ENCODE peak calls at places on chromosome 1, in four cellular contexts. N is GM12878, G is PC-9, J is fibroblast of lung. A is an unnamed sample.
A peak's percentile ranks its signal among the peaks of the same experiment; 100 is the strongest.

GRCh38 chr1:2815551-2815950 is 14.1 kb upstream of the TTC34 start:
- DNase-seq in N (no peak), G (no peak), J (no peak), A (no peak)

GRCh38 chr1:225813250-225813964 is 3.5 kb downstream of the EPHX1 start:
- DNase-seq in N (no peak), G (peak; percentile 94), J (peak; percentile 81), A (peak; percentile 20)

GRCh38 chr1:225596152-225596551 is 56.8 kb downstream of the ENAH start:
- DNase-seq in N (no peak), G (no peak), J (no peak), A (peak; percentile 32)

GRCh38 chr1:241083285-241083684 is 273.7 kb downstream of the RGS7 start:
- DNase-seq in N (no peak), G (no peak), J (no peak), A (no peak)

GRCh38 chr1:60963167-60963909 is 119.0 kb upstream of the NFIA start:
- DNase-seq in N (no peak), G (no peak), J (no peak), A (no peak)

GRCh38 chr1:36083219-36083618 is 675 bp upstream of the TEKT2 start:
- DNase-seq in N (no peak), G (no peak), J (no peak), A (no peak)

GRCh38 chr1:92211166-92211565 is 6.5 kb upstream of the C1orf146 start:
- DNase-seq in N (no peak), G (no peak), J (peak; percentile 70), A (no peak)

GRCh38 chr1:7346070-7346596 is 425.0 kb upstream of the VAMP3 start:
- DNase-seq in N (no peak), G (no peak), J (no peak), A (no peak)

GRCh38 chr1:54791880-54792522 is 9.1 kb downstream of the TTC22 start:
- DNase-seq in N (no peak), G (no peak), J (peak; percentile 49), A (peak; percentile 83)

DNA sequence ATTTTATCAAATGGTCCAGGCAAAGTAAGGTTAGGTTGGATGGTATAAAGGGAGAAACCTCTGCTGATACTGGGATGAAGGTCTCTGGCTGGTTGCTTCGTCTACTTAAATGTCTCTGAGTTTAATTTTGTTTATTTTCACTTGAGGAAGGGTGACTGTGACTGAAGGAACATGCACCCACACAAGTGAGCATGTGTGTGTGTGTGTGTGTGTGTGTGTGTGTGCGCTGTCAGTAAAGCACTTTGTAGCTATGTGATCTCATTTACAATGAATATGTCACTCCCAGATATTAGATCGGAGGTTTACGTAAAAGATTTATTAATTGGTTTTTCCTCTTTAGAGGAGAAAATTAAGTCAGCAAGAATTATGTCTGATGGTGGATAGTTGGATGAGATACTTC is 4.4 kb downstream of the FOXD2 start:
- DNase-seq in N (no peak), G (no peak), J (no peak), A (no peak)
- TF ChIP-seq EZH2 in N (no peak), G (no peak), J (no peak), A (no peak)

DNA sequence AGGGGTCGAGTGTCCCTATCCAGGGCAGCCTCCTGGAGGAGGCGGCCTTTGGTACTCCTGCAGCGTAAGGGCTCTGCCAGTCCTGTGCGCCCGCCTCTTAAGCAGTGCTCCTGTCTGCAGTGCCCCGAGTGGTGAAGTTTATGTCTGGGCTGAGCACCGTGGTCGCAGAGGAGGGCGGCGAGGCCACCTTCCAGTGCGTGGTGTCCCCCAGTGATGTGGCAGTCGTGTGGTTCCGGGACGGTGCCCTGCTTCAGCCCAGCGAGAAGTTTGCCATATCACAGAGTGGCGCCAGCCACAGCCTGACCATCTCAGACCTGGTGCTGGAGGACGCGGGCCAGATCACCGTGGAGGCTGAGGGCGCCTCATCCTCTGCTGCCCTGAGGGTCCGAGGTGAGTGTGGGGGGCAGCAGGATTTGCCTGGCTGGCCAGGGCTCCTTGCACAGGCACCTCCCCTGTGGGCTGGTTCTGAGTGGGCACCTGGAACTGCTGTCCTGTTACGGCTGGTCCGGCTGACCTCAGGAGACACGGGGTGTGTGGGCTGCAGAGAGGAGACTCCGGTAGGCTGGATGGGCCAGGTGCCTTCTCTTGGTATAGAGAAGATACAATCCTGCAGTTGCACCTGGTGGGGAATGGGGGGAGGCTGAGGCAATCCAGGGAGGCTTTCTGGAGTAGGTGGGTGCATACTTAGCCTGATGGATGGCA is 66.8 kb downstream of the OBSCN start:
- DNase-seq in N (no peak), G (no peak), J (no peak), A (no peak)
- H3K4me3 ChIP-seq in N (no peak overlapping the region), G (no peak overlapping the region), J (no peak overlapping the region), A (peak overlapping the region; percentile 73)

GRCh38 chr1:18794561-18794960 is 64.9 kb downstream of the TAS1R2 start:
- DNase-seq in N (no peak), G (no peak), J (no peak), A (peak; percentile 12)
- TF ChIP-seq CTCF in N (no peak), G (no peak), J (no peak), A (peak; percentile 35)

GRCh38 chr1:166972827-166973226 is 2.5 kb downstream of the ILDR2 start:
- DNase-seq in N (no peak), G (no peak), J (no peak), A (no peak)
- TF ChIP-seq EZH2 in N (no peak), G (no peak), J (no peak), A (no peak)

DNA sequence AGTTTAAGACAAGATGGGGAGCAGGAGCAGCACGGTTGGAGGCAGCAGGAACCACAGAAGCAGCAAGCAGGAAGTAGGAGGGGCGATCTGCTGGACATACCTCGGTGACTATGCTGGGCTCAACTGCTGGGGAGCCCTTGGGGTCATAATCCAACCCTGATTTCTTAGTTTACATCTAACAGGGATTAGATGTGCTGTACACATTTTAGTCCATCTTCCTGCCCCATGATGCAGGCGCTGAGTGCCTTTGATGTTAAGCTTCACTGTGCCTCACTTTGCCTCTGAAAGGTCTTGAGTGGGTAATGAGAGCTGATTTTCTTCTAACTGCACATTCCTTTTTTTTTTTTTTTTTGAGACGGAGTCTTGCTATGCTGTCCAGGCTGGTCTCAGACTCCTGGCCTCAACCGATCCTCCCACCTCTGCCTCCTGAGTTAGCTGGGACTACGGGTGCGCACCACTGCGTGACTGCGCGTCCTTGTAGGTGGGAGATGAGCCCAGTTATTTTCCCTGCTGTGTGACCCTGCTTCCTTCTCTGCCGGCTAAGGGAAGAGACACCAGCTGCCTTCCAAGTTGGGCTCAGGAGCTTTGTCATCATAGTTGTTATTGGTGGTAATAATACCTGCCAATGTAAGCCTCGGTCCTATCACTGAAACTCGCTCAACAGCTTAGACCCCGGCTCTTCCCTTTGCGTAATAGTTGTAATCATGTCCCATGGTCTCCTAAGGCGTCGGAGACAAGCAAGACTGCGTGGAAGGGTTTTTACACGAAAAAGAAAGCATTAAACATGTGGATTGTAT is 1.1 kb upstream of the RCAN3 start:
- DNase-seq in N (no peak), G (no peak), J (no peak), A (peak; percentile 41)
- H3K4me3 ChIP-seq in N (peak overlapping the region; percentile 80), G (peak overlapping the region; percentile 67), J (peak overlapping the region; percentile 73), A (peak overlapping the region; percentile 89)

DNA sequence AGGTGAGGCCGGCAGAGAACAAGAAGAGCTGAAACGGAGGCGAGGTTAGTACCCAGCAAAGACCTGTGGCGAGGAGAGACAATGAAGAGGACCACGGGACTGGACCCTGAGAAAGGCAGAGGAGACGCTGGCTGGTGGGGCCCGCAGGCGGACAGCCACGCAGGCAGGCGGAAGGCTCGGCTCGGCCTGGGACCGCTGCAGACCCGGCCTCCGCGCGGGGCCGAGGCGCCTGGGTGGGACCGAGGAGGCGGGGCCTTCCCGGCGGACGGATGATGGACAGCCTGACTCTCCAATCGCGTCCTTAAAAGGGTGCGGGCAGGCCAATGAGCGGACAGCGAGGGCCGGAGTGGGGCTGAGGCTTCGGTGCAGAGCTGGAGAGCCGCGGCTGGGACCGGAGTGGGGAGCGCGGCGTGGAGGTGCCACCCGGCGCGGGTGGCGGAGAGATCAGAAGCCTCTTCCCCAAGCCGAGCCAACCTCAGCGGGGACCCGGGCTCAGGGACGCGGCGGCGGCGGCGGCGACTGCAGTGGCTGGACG is at the start of gene MPZL1:
- DNase-seq in N (peak; percentile 77), G (peak; percentile 94), J (peak; percentile 95), A (peak; percentile 98)
- TF ChIP-seq CTCF in N (no peak), G (no peak), J (no peak), A (no peak)

GRCh38 chr1:24464378-24464770 is 38.3 kb upstream of the RCAN3 start:
- DNase-seq in N (no peak), G (no peak), J (no peak), A (no peak)

GRCh38 chr1:24463756-24464377 is 38.8 kb upstream of the RCAN3 start:
- DNase-seq in N (no peak), G (no peak), J (no peak), A (no peak)

GRCh38 chr1:24457866-24458265 is 42.3 kb downstream of the NIPAL3 start:
- DNase-seq in N (no peak), G (no peak), J (no peak), A (no peak)

GRCh38 chr1:24454684-24455091 is 39.1 kb downstream of the NIPAL3 start:
- DNase-seq in N (no peak), G (no peak), J (no peak), A (no peak)

DNA sequence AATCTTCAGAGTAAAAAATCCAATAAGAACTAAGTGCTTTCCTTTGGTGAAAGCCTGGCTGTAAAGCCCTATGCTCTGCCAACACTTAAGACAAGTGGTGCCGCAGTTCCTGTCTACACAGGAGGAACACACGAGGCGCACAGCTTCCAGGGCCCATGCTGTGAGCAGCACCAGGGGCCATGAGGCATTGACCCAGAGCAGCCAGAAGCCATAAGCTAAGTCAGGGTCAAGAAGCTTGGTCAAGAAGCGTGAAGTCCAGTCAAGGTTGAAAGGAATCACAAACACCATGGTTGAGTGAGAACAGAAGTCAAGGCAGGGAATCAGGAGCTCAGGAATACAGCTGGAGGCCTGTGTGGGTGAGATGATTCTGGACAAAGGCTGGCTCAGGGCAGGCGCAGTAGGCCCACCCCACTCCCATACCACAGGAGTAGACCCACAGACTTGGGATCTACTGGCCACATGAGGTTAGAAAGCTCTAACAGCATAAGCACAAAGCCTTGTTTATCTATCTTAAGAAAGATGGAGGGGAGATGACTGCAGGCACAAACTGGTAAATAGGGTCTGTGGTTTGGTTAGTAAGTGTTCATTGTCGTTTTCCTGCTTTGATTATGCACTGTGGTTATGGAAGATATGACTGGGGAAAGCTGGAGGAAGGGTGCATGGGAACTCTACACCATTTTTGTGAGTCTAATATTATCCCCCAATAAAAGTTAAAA is 42.9 kb upstream of the RCAN3 start:
- DNase-seq in N (no peak), G (no peak), J (no peak), A (no peak)
- TF ChIP-seq EZH2 in N (no peak), G (no peak), J (no peak), A (no peak)

GRCh38 chr1:75616436-75617433 is 5.8 kb upstream of the SLC44A5 start:
- DNase-seq in N (no peak), G (no peak), J (peak; percentile 27), A (no peak)

GRCh38 chr1:75618382-75618781 is 7.5 kb upstream of the SLC44A5 start:
- DNase-seq in N (no peak), G (no peak), J (no peak), A (peak; percentile 89)

GRCh38 chr1:75611014-75611413 is at the start of gene SLC44A5:
- DNase-seq in N (no peak), G (no peak), J (no peak), A (no peak)

GRCh38 chr1:75615664-75616435 is 4.9 kb upstream of the SLC44A5 start:
- DNase-seq in N (no peak), G (no peak), J (peak; percentile 24), A (peak; percentile 16)

GRCh38 chr1:75614455-75615379 is 3.8 kb upstream of the SLC44A5 start:
- DNase-seq in N (no peak), G (no peak), J (peak; percentile 14), A (peak; percentile 11)
- H3K4me3 ChIP-seq in N (no peak overlapping the region), G (no peak overlapping the region), J (peak overlapping the region; percentile 16), A (peak overlapping the region; percentile 69)

A was measured in PC-3.